ENCODE peak calls at places on chromosomes 5 and 9, in eight cellular contexts. X, F, Q, P, I, V, Y and B are unnamed samples.

GRCh38 chr9:106862115-106862945 is 636 bp upstream of the ZNF462 start:
- DNase-seq in Q (peak), F (peak), X (no peak), V (peak), I (peak), P (peak), Y (peak), B (peak)

GRCh38 chr9:114990901-114991300 is 60.5 kb upstream of the TNFSF8 start:
- DNase-seq in Q (no peak), V (no peak), X (no peak), F (no peak), Y (no peak), I (no peak), P (no peak), B (no peak)

GRCh38 chr9:2288309-2288708 is 273.2 kb downstream of the SMARCA2 start:
- DNase-seq in X (no peak), Y (no peak), P (no peak), Q (no peak), I (no peak), V (no peak), F (no peak), B (no peak)

GRCh38 chr5:164306662-164307061 is 801.2 kb downstream of the MAT2B start:
- DNase-seq in Q (no peak), Y (no peak), V (peak), I (no peak), X (no peak), F (no peak), P (no peak), B (no peak)

GRCh38 chr5:108380531-108381021 is 1.3 kb downstream of the FBXL17 start:
- DNase-seq in F (peak), P (peak), V (peak), I (peak), Y (peak), X (peak), Q (peak), B (peak)

GRCh38 chr5:68418230-68418629 is 202.7 kb downstream of the PIK3R1 start:
- DNase-seq in F (no peak), X (no peak), Y (no peak), P (no peak), I (no peak), V (no peak), Q (no peak), B (no peak)

GRCh38 chr9:123460091-123460490 is 104.1 kb downstream of the CRB2 start:
- DNase-seq in V (no peak), Y (peak), X (no peak), I (no peak), Q (no peak), F (no peak), P (no peak), B (no peak)

GRCh38 chr9:99234618-99235017 is 12.5 kb downstream of the SEC61B start:
- DNase-seq in F (no peak), Y (no peak), Q (no peak), V (no peak), P (no peak), I (no peak), X (no peak), B (no peak)

GRCh38 chr5:98102926-98103325 is 670.5 kb upstream of the RGMB start:
- DNase-seq in Y (no peak), Q (no peak), X (no peak), V (no peak), F (no peak), P (no peak), I (no peak), B (no peak)

GRCh38 chr5:98106116-98107088 is 667.1 kb upstream of the RGMB start:
- DNase-seq in Y (no peak), X (no peak), I (no peak), Q (no peak), F (no peak), P (no peak), V (peak), B (no peak)

GRCh38 chr5:98103807-98104206 is 669.7 kb upstream of the RGMB start:
- DNase-seq in P (no peak), X (no peak), I (no peak), Y (no peak), V (no peak), Q (no peak), F (no peak), B (no peak)

GRCh38 chr5:98104454-98105188 is 668.8 kb upstream of the RGMB start:
- DNase-seq in X (no peak), Y (no peak), I (no peak), V (no peak), F (no peak), Q (no peak), P (no peak), B (no peak)

DNA sequence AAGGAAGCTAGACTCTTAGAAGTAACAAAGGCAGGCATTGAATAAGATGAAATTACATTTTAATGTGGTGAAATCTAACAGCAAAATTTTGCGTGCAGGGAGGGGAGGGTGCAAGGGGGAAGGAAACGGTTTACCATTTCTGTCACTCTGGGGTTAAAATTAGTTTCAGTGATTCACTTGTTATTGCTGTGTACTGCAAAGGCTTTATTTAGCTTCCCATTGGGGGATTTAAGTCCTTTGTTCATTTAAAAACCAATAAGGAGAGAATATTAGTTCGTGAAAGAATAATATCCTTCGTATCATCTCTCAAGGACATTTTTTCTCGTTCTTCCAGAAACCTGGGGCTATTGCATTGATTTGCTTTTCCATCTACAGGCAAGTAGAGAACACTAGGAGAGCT is 667.8 kb upstream of the RGMB start:
- DNase-seq in Y (no peak), X (no peak), V (no peak), F (no peak), Q (no peak), I (no peak), P (no peak), B (no peak)
- H3K4me3 ChIP-seq in Y (no peak), X (no peak), V (no peak), F (no peak), Q (no peak), I (no peak), P (no peak), B (no peak)

GRCh38 chr5:171355302-171355724 is 32.3 kb upstream of the NPM1 start:
- DNase-seq in P (no peak), V (no peak), Q (no peak), I (no peak), Y (no peak), F (no peak), X (no peak), B (no peak)
- H3K4me3 ChIP-seq in P (no peak), V (no peak), Q (no peak), I (no peak), Y (no peak), F (no peak), X (no peak), B (no peak)

DNA sequence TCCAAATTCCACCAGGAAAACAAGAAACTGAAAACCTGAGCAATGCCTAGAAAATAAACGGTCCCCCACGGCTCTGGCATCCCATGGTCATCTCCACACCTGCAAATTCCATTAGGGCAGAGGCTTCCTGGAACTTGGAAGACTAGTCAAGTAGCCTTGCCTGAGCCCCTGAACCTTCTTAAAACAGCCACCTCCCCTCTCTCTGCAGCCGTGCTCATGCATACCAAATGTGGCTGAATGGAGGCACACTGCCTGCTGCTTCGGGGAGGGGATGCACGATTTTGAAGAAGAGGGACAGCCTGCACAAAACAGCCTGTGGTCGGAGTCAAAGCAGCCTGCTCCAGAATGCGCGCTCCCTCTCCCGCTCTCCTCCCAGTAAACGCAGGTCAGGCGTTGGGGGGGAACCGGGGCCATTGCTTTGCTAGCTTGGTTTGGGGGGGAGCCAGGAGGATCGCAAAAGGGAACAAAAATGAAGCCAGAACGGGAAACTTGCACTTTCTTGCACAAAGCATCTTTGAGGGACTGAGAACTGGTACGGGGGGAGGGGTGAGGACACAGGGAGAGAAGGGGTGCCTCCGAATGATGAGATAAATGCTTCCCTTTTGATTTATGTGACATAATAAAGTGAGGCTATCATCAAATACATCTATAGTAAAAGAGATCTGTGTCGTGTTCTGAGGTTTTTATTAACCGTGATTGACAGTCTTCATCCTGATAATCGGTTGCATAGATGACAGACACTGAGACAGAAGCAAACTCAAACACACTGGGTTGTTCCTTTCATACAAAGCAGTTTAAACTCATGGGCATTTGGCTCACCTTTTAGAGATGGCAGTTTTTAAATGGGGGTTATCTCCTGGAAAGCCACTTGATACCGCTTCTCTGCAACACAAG is at the start of gene TRPM3:
- DNase-seq in F (no peak), Y (no peak), V (no peak), Q (peak), X (no peak), I (no peak), P (no peak), B (peak)
- H3K4me3 ChIP-seq in F (no peak), Y (no peak), V (no peak), Q (peak), X (no peak), I (no peak), P (no peak), B (peak)

DNA sequence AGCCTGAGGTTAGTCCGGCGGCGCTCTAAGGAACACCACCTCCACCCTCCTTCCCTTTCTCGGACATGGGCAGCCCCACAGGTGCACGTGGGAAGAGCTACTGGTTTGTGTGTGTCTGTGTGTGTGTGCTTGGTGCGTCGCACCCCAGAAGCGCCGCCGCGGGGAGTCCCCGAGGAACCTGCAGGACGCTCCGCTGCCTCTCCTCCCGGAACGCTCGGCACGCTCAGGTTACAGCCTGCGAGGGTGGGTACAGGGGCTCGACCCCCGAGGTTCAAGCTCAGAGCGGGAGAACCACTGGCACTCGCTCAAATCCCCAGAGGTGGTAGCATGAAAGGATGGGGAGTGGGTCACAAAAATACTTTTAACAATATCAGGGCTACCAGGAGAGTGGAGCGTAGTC is 2.0 kb downstream of the ASTN2 start:
- DNase-seq in I (no peak), P (peak), X (no peak), F (no peak), Q (no peak), Y (no peak), V (no peak), B (peak)
- H3K4me3 ChIP-seq in I (peak), P (no peak), X (peak), F (no peak), Q (no peak), Y (no peak), V (no peak), B (peak)

GRCh38 chr9:127521919-127522304 is 70.6 kb downstream of the LRSAM1 start:
- DNase-seq in F (no peak), I (peak), Y (no peak), P (no peak), Q (no peak), X (peak), V (no peak), B (no peak)
- H3K4me3 ChIP-seq in F (no peak), I (no peak), Y (no peak), P (no peak), Q (no peak), X (no peak), V (no peak), B (no peak)

DNA sequence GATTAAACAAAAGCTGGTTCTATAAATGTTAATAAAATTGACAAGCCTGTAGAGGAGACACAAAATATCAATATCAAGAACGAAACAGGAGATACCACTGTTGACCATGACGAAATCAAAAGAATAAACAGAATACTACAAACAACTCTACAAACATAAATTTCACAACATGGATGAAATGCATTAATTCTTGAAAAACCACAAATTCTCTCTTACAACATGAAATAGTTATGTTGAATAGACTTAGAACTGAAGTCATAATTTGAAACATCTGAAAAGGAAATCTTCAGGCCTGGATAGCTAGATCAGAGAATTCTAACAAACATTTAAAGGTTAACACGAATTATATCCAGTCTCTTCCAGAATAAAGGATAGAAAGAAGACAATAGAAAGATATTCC is 6.9 kb upstream of the SPATA31C1 start:
- DNase-seq in F (no peak), I (no peak), Q (no peak), P (no peak), V (no peak), Y (no peak), X (no peak), B (no peak)
- H3K4me3 ChIP-seq in F (no peak), I (no peak), Q (no peak), P (no peak), V (no peak), Y (no peak), X (no peak), B (no peak)

GRCh38 chr5:167576928-167577327 is 714.5 kb upstream of the WWC1 start:
- DNase-seq in P (no peak), F (no peak), X (no peak), Q (no peak), I (no peak), V (no peak), Y (no peak), B (no peak)
- H3K4me3 ChIP-seq in P (no peak), F (no peak), X (no peak), Q (no peak), I (no peak), V (no peak), Y (no peak), B (no peak)

GRCh38 chr5:157828949-157829639 is 29.9 kb downstream of the CLINT1 start:
- DNase-seq in Q (no peak), V (no peak), X (no peak), F (no peak), I (no peak), Y (peak), P (no peak), B (peak)
- H3K4me3 ChIP-seq in Q (no peak), V (no peak), X (no peak), F (no peak), I (no peak), Y (no peak), P (no peak), B (no peak)

GRCh38 chr5:122054266-122054665 is 23.8 kb downstream of the LOX start:
- DNase-seq in I (no peak), Y (no peak), F (no peak), X (no peak), P (no peak), Q (no peak), V (no peak), B (no peak)
- H3K4me3 ChIP-seq in I (no peak), Y (no peak), F (no peak), X (no peak), P (no peak), Q (no peak), V (no peak), B (no peak)

GRCh38 chr5:16934123-16934522 is 2.0 kb downstream of the MYO10 start:
- DNase-seq in F (no peak), Y (peak), X (peak), P (peak), I (peak), Q (peak), V (peak), B (peak)
- H3K4me3 ChIP-seq in F (peak), Y (peak), X (peak), P (peak), I (no peak), Q (peak), V (peak), B (peak)